ENCODE peak calls at places on chromosomes 4 and X, in four cellular contexts. H is D341Med, P is AG20443, X is kidney tubule cell. O is an unnamed sample.

GRCh38 chr4:1571986-1572385 is 112.1 kb downstream of the FAM53A start:
- DNase-seq in X (no peak), P (no peak), H (no peak), O (no peak)

GRCh38 chrX:30364229-30364628 is 55.0 kb upstream of the NR0B1 start:
- DNase-seq in P (no peak), X (no peak), H (no peak), O (no peak)

GRCh38 chrX:100410083-100410590 is at the start of gene PCDH19:
- DNase-seq in P (peak; percentile 79), H (peak; percentile 88), X (peak; percentile 67), O (no peak)

GRCh38 chr4:101790521-101791188 is at the start of gene BANK1:
- DNase-seq in P (peak; percentile 29), X (peak; percentile 78), H (peak; percentile 21), O (no peak)

GRCh38 chrX:16148896-16149295 is 18.4 kb upstream of the MAGEB17 start:
- DNase-seq in H (no peak), P (no peak), X (peak; percentile 97), O (no peak)

GRCh38 chr4:80201326-80202151 is 4.2 kb downstream of the PRDM8 start:
- DNase-seq in P (peak; percentile 25), X (peak; percentile 31), H (no peak), O (no peak)

GRCh38 chr4:72974694-72975487 is 94.6 kb downstream of the COX18 start:
- DNase-seq in X (peak; percentile 54), P (peak; percentile 24), H (no peak), O (no peak)

GRCh38 chr4:114807759-114808404 is 209.3 kb downstream of the UGT8 start:
- DNase-seq in H (peak; percentile 81), X (peak; percentile 55), P (peak; percentile 53), O (no peak)

GRCh38 chr4:85778809-85779124 is 303.8 kb downstream of the ARHGAP24 start:
- DNase-seq in H (no peak), P (peak; percentile 23), X (peak; percentile 49), O (no peak)

GRCh38 chr4:146949559-146949958 is 3.9 kb upstream of the TTC29 start:
- DNase-seq in X (peak; percentile 57), H (no peak), P (no peak), O (no peak)

GRCh38 chr4:26028793-26029511 is 114.9 kb downstream of the SMIM20 start:
- DNase-seq in P (peak; percentile 84), H (peak; percentile 86), X (peak; percentile 65), O (peak; percentile 86)

GRCh38 chr4:139144161-139144859 is 32.7 kb downstream of the ELF2 start:
- DNase-seq in P (peak; percentile 31), H (no peak), X (peak; percentile 79), O (no peak)

GRCh38 chr4:5912614-5913019 is 19.7 kb upstream of the CRMP1 start:
- DNase-seq in P (no peak), H (no peak), X (no peak), O (no peak)

GRCh38 chr4:127870688-127871087 is 10.0 kb upstream of the PLK4 start:
- DNase-seq in X (peak; percentile 37), P (peak; percentile 75), H (no peak), O (no peak)

GRCh38 chr4:69936566-69936965 is 5.7 kb downstream of the CSN1S1 start:
- DNase-seq in X (no peak), H (no peak), P (no peak), O (no peak)

GRCh38 chr4:141339386-141339785 is 118.7 kb downstream of the ZNF330 start:
- DNase-seq in H (no peak), P (no peak), X (peak; percentile 49), O (no peak)

GRCh38 chr4:64144994-64145393 is 264.3 kb downstream of the TECRL start:
- DNase-seq in P (no peak), H (no peak), X (no peak), O (no peak)

GRCh38 chr4:22720091-22720490 is 27.4 kb downstream of the GBA3 start:
- DNase-seq in X (no peak), P (no peak), H (no peak), O (no peak)

GRCh38 chr4:6771229-6771671 is 11.3 kb upstream of the KIAA0232 start:
- DNase-seq in X (peak; percentile 76), P (peak; percentile 77), H (no peak), O (no peak)

GRCh38 chr4:118398226-118399090 is 45.7 kb upstream of the PRSS12 start:
- DNase-seq in X (no peak), P (no peak), H (no peak), O (no peak)

GRCh38 chr4:109494538-109494937 is 60.9 kb downstream of the SEC24B start:
- DNase-seq in H (no peak), P (no peak), X (no peak), O (no peak)

GRCh38 chr4:185039508-185040273 is 21.4 kb downstream of the HELT start:
- DNase-seq in X (peak; percentile 65), H (peak; percentile 77), P (peak; percentile 85), O (no peak)

GRCh38 chr4:73252001-73252400 is 6.6 kb downstream of the ANKRD17 start:
- DNase-seq in H (no peak), P (no peak), X (no peak), O (no peak)

GRCh38 chrX:25158635-25159034 is 142.9 kb upstream of the ARX start:
- DNase-seq in X (peak; percentile 83), H (no peak), P (no peak), O (no peak)

GRCh38 chrX:32269877-32270276 is 941.5 kb downstream of the DMD start:
- DNase-seq in H (no peak), P (no peak), X (no peak), O (no peak)

GRCh38 chr4:122958505-122958904 is 36.1 kb upstream of the NUDT6 start:
- DNase-seq in P (no peak), X (no peak), H (no peak), O (no peak)

GRCh38 chr4:15131551-15131950 is 129.3 kb downstream of the CPEB2 start:
- DNase-seq in P (no peak), X (no peak), H (no peak), O (no peak)

GRCh38 chrX:74465424-74465823 is 44.1 kb downstream of the SLC16A2 start:
- DNase-seq in H (no peak), X (no peak), P (peak; percentile 19), O (no peak)

GRCh38 chr4:3512719-3513118 is 19.5 kb downstream of the LRPAP1 start:
- DNase-seq in X (no peak), H (no peak), P (no peak), O (no peak)

GRCh38 chr4:115042496-115042895 is 70.9 kb downstream of the NDST4 start:
- DNase-seq in X (no peak), H (no peak), P (no peak), O (no peak)

GRCh38 chr4:159227984-159228383 is 125.1 kb downstream of the RAPGEF2 start:
- DNase-seq in X (peak; percentile 89), H (peak; percentile 24), P (peak; percentile 54), O (no peak)

GRCh38 chrX:53526999-53527398 is 92.8 kb upstream of the HSD17B10 start:
- DNase-seq in P (no peak), X (no peak), H (no peak), O (no peak)

GRCh38 chr4:156889616-156890594 is 81.7 kb downstream of the PDGFC start:
- DNase-seq in X (peak; percentile 100), P (peak; percentile 48), H (no peak), O (no peak)

GRCh38 chr4:7381221-7381889 is 53.4 kb downstream of the PSAPL1 start:
- DNase-seq in P (peak; percentile 59), X (no peak), H (peak; percentile 28), O (no peak)

O was measured in vagina.